ENCODE peak calls at places on chromosomes 12 and 14, in nine cellular contexts. One of them, this sample, is unnamed.

GRCh38 chr12:103196467-103196866 is 239.0 kb downstream of the ASCL1 start:
- DNase-seq in endothelial cell: no peak
- DNase-seq in GM10248: no peak
- DNase-seq in fibroblast of pulmonary artery: no peak
- DNase-seq in substantia nigra: no peak
- DNase-seq in stimulated activated CD8-positive, alpha-beta memory T cell treated with anti-CD3 and anti-CD28 coated beads, Interleukin-2, amount 100 ng/mL, for 48 hours: no peak
- DNase-seq in SK-N-MC: no peak
- DNase-seq in non-pigmented ciliary epithelial cell: no peak
- DNase-seq in H7: no peak
- DNase-seq in this sample: no peak

GRCh38 chr14:104845033-104845666 is 19.9 kb upstream of the CEP170B start:
- DNase-seq in stimulated activated CD8-positive, alpha-beta memory T cell treated with anti-CD3 and anti-CD28 coated beads, Interleukin-2, amount 100 ng/mL, for 48 hours: no peak
- DNase-seq in substantia nigra: no peak
- DNase-seq in fibroblast of pulmonary artery: no peak
- DNase-seq in endothelial cell: no peak
- DNase-seq in GM10248: peak
- DNase-seq in H7: no peak
- DNase-seq in SK-N-MC: no peak
- DNase-seq in non-pigmented ciliary epithelial cell: no peak
- DNase-seq in this sample: no peak

GRCh38 chr12:95601626-95602025 is 50.4 kb upstream of the USP44 start:
- DNase-seq in stimulated activated CD8-positive, alpha-beta memory T cell treated with anti-CD3 and anti-CD28 coated beads, Interleukin-2, amount 100 ng/mL, for 48 hours: no peak
- DNase-seq in SK-N-MC: no peak
- DNase-seq in endothelial cell: no peak
- DNase-seq in GM10248: no peak
- DNase-seq in fibroblast of pulmonary artery: no peak
- DNase-seq in non-pigmented ciliary epithelial cell: no peak
- DNase-seq in substantia nigra: no peak
- DNase-seq in H7: no peak
- DNase-seq in this sample: peak

GRCh38 chr14:45705954-45706353 is 453.0 kb upstream of the MIS18BP1 start:
- DNase-seq in SK-N-MC: no peak
- DNase-seq in fibroblast of pulmonary artery: no peak
- DNase-seq in endothelial cell: no peak
- DNase-seq in substantia nigra: no peak
- DNase-seq in H7: no peak
- DNase-seq in stimulated activated CD8-positive, alpha-beta memory T cell treated with anti-CD3 and anti-CD28 coated beads, Interleukin-2, amount 100 ng/mL, for 48 hours: no peak
- DNase-seq in GM10248: no peak
- DNase-seq in non-pigmented ciliary epithelial cell: no peak
- DNase-seq in this sample: no peak

GRCh38 chr14:104422301-104423223 is 157.0 kb upstream of the C14orf180 start:
- DNase-seq in non-pigmented ciliary epithelial cell: no peak
- DNase-seq in stimulated activated CD8-positive, alpha-beta memory T cell treated with anti-CD3 and anti-CD28 coated beads, Interleukin-2, amount 100 ng/mL, for 48 hours: no peak
- DNase-seq in endothelial cell: no peak
- DNase-seq in H7: no peak
- DNase-seq in SK-N-MC: no peak
- DNase-seq in GM10248: no peak
- DNase-seq in substantia nigra: no peak
- DNase-seq in fibroblast of pulmonary artery: no peak
- DNase-seq in this sample: no peak

GRCh38 chr12:12922978-12923377 is 29.0 kb downstream of the GPRC5D start:
- DNase-seq in non-pigmented ciliary epithelial cell: no peak
- DNase-seq in H7: no peak
- DNase-seq in endothelial cell: no peak
- DNase-seq in substantia nigra: no peak
- DNase-seq in GM10248: no peak
- DNase-seq in SK-N-MC: no peak
- DNase-seq in stimulated activated CD8-positive, alpha-beta memory T cell treated with anti-CD3 and anti-CD28 coated beads, Interleukin-2, amount 100 ng/mL, for 48 hours: no peak
- DNase-seq in fibroblast of pulmonary artery: no peak
- DNase-seq in this sample: no peak

GRCh38 chr12:109664402-109664801 is 49.2 kb upstream of the FAM222A start:
- DNase-seq in SK-N-MC: no peak
- DNase-seq in fibroblast of pulmonary artery: no peak
- DNase-seq in endothelial cell: no peak
- DNase-seq in stimulated activated CD8-positive, alpha-beta memory T cell treated with anti-CD3 and anti-CD28 coated beads, Interleukin-2, amount 100 ng/mL, for 48 hours: no peak
- DNase-seq in substantia nigra: no peak
- DNase-seq in non-pigmented ciliary epithelial cell: no peak
- DNase-seq in H7: no peak
- DNase-seq in GM10248: no peak
- DNase-seq in this sample: no peak

GRCh38 chr12:40622246-40622838 is 69.9 kb upstream of the CNTN1 start:
- DNase-seq in SK-N-MC: peak
- DNase-seq in endothelial cell: peak
- DNase-seq in GM10248: peak
- DNase-seq in non-pigmented ciliary epithelial cell: peak
- DNase-seq in fibroblast of pulmonary artery: peak
- DNase-seq in substantia nigra: peak
- DNase-seq in stimulated activated CD8-positive, alpha-beta memory T cell treated with anti-CD3 and anti-CD28 coated beads, Interleukin-2, amount 100 ng/mL, for 48 hours: peak
- DNase-seq in H7: peak
- DNase-seq in this sample: peak

GRCh38 chr14:36221097-36221496 is 44.6 kb upstream of the PTCSC3 start:
- DNase-seq in fibroblast of pulmonary artery: no peak
- DNase-seq in endothelial cell: no peak
- DNase-seq in substantia nigra: no peak
- DNase-seq in SK-N-MC: no peak
- DNase-seq in H7: no peak
- DNase-seq in GM10248: no peak
- DNase-seq in stimulated activated CD8-positive, alpha-beta memory T cell treated with anti-CD3 and anti-CD28 coated beads, Interleukin-2, amount 100 ng/mL, for 48 hours: no peak
- DNase-seq in non-pigmented ciliary epithelial cell: no peak
- DNase-seq in this sample: no peak

GRCh38 chr12:19739195-19739776 is 300.0 kb downstream of the AEBP2 start:
- DNase-seq in endothelial cell: peak
- DNase-seq in H7: peak
- DNase-seq in non-pigmented ciliary epithelial cell: peak
- DNase-seq in stimulated activated CD8-positive, alpha-beta memory T cell treated with anti-CD3 and anti-CD28 coated beads, Interleukin-2, amount 100 ng/mL, for 48 hours: no peak
- DNase-seq in GM10248: peak
- DNase-seq in substantia nigra: no peak
- DNase-seq in SK-N-MC: peak
- DNase-seq in fibroblast of pulmonary artery: peak
- DNase-seq in this sample: peak

GRCh38 chr12:98373019-98373554 is 142.3 kb upstream of the TMPO start:
- DNase-seq in GM10248: peak
- DNase-seq in endothelial cell: peak
- DNase-seq in fibroblast of pulmonary artery: peak
- DNase-seq in H7: peak
- DNase-seq in SK-N-MC: peak
- DNase-seq in non-pigmented ciliary epithelial cell: no peak
- DNase-seq in stimulated activated CD8-positive, alpha-beta memory T cell treated with anti-CD3 and anti-CD28 coated beads, Interleukin-2, amount 100 ng/mL, for 48 hours: no peak
- DNase-seq in substantia nigra: no peak
- DNase-seq in this sample: peak

GRCh38 chr12:85626782-85627171 is 209.4 kb downstream of the RASSF9 start:
- DNase-seq in fibroblast of pulmonary artery: peak
- DNase-seq in non-pigmented ciliary epithelial cell: no peak
- DNase-seq in substantia nigra: no peak
- DNase-seq in H7: no peak
- DNase-seq in GM10248: no peak
- DNase-seq in stimulated activated CD8-positive, alpha-beta memory T cell treated with anti-CD3 and anti-CD28 coated beads, Interleukin-2, amount 100 ng/mL, for 48 hours: no peak
- DNase-seq in SK-N-MC: no peak
- DNase-seq in endothelial cell: no peak
- DNase-seq in this sample: no peak

GRCh38 chr12:52804029-52804428 is 8.1 kb upstream of the KRT3 start:
- DNase-seq in endothelial cell: no peak
- DNase-seq in substantia nigra: no peak
- DNase-seq in H7: no peak
- DNase-seq in non-pigmented ciliary epithelial cell: no peak
- DNase-seq in fibroblast of pulmonary artery: no peak
- DNase-seq in GM10248: no peak
- DNase-seq in SK-N-MC: no peak
- DNase-seq in stimulated activated CD8-positive, alpha-beta memory T cell treated with anti-CD3 and anti-CD28 coated beads, Interleukin-2, amount 100 ng/mL, for 48 hours: no peak
- DNase-seq in this sample: no peak

GRCh38 chr12:132329036-132329738 is at the start of gene GALNT9:
- DNase-seq in SK-N-MC: no peak
- DNase-seq in GM10248: no peak
- DNase-seq in substantia nigra: no peak
- DNase-seq in non-pigmented ciliary epithelial cell: no peak
- DNase-seq in H7: peak
- DNase-seq in fibroblast of pulmonary artery: peak
- DNase-seq in endothelial cell: peak
- DNase-seq in stimulated activated CD8-positive, alpha-beta memory T cell treated with anti-CD3 and anti-CD28 coated beads, Interleukin-2, amount 100 ng/mL, for 48 hours: no peak
- DNase-seq in this sample: no peak